ENCODE peak calls at places on chromosome 17, in ten cellular contexts. A is CD4-positive, CD25-positive, alpha-beta regulatory T cell; N is T-helper 17 cell; Y is central memory CD8-positive, alpha-beta T cell; D is activated CD8-positive, alpha-beta memory T cell treated with anti-CD3 and anti-CD28 coated beads for 1 hour; K is nephron progenitor cell; W is osteocyte; X is left lung; C is NCI-H345; T is brain microvascular endothelial cell. I is an unnamed sample.

GRCh38 chr17:18224428-18225120 is 861 bp upstream of the LLGL1 start:
- DNase-seq in C (no peak), D (no peak), X (no peak), Y (no peak), K (peak; percentile 48), W (no peak), T (no peak), A (no peak), N (no peak), I (no peak)

GRCh38 chr17:57823469-57824401 is 26.1 kb downstream of the MRPS23 start:
- DNase-seq in D (no peak), X (no peak), C (peak; percentile 31), W (no peak), K (peak; percentile 19), Y (no peak), N (no peak), A (no peak), T (no peak), I (no peak)

GRCh38 chr17:21388066-21388465 is 11.9 kb downstream of the KCNJ12 start:
- DNase-seq in Y (no peak), A (no peak), D (no peak), W (no peak), N (no peak), K (no peak), T (no peak), C (peak; percentile 68), X (no peak), I (no peak)

GRCh38 chr17:65123757-65124675 is 13.2 kb upstream of the RGS9 start:
- DNase-seq in X (no peak), D (no peak), Y (no peak), W (no peak), C (no peak), A (no peak), T (no peak), N (no peak), K (no peak), I (no peak)

GRCh38 chr17:45787656-45788055 is 3.5 kb downstream of the CRHR1 start:
- DNase-seq in X (peak; percentile 24), T (no peak), C (no peak), D (no peak), K (no peak), Y (no peak), W (no peak), N (no peak), A (no peak), I (no peak)

GRCh38 chr17:64134216-64134970 is 4.4 kb upstream of the ERN1 start:
- DNase-seq in A (no peak), W (no peak), D (no peak), X (no peak), K (no peak), Y (no peak), T (no peak), N (no peak), C (no peak), I (no peak)

GRCh38 chr17:34825102-34825501 is 136.2 kb downstream of the CCT6B start:
- DNase-seq in Y (no peak), X (no peak), N (no peak), W (no peak), C (no peak), D (no peak), T (no peak), A (no peak), K (no peak), I (no peak)

GRCh38 chr17:62724398-62725146 is 83.5 kb downstream of the MARCHF10 start:
- DNase-seq in K (no peak), D (peak; percentile 31), N (peak; percentile 53), T (no peak), Y (peak; percentile 50), X (no peak), W (no peak), A (peak; percentile 28), C (no peak), I (no peak)

GRCh38 chr17:6455321-6455705 is 11.1 kb downstream of the PIMREG start:
- DNase-seq in T (no peak), C (no peak), N (no peak), K (peak; percentile 64), Y (no peak), X (no peak), A (no peak), D (peak; percentile 19), W (no peak), I (no peak)